ENCODE peak calls at places on chromosomes 6 and 20, in six cellular contexts. C, M, Q, N, P and R are unnamed samples.

GRCh38 chr20:14064333-14064732 is 69.0 kb downstream of the MACROD2 start:
- DNase-seq in Q (no peak), P (no peak), C (no peak), M (no peak), N (no peak), R (no peak)

GRCh38 chr6:143323729-143324465 is 126.6 kb downstream of the ADAT2 start:
- DNase-seq in C (no peak), P (no peak), Q (no peak), M (no peak), N (no peak), R (no peak)

GRCh38 chr6:32166411-32167061 is 2.1 kb downstream of the EGFL8 start:
- DNase-seq in Q (no peak), N (no peak), M (peak), C (no peak), P (no peak), R (peak)

GRCh38 chr6:23016701-23017100 is 447.3 kb downstream of the HDGFL1 start:
- DNase-seq in Q (no peak), M (no peak), P (no peak), N (no peak), C (no peak), R (no peak)

GRCh38 chr20:33255005-33255404 is 19.2 kb downstream of the BPIFA1 start:
- DNase-seq in M (no peak), N (no peak), C (no peak), P (no peak), Q (no peak), R (no peak)

GRCh38 chr20:10432079-10432478 is 1.9 kb downstream of the MKKS start:
- DNase-seq in Q (no peak), C (no peak), M (no peak), N (no peak), P (no peak), R (no peak)

GRCh38 chr6:84193140-84193708 is 34.2 kb downstream of the CEP162 start:
- DNase-seq in N (no peak), M (no peak), P (no peak), Q (no peak), C (peak), R (no peak)

GRCh38 chr6:4644962-4645361 is 131.2 kb upstream of the CDYL start:
- DNase-seq in N (no peak), P (no peak), M (no peak), C (no peak), Q (no peak), R (no peak)

GRCh38 chr6:51459958-51460357 is 627.5 kb downstream of the PKHD1 start:
- DNase-seq in N (no peak), Q (no peak), M (no peak), C (no peak), P (no peak), R (no peak)
- H3K27ac ChIP-seq in N (no peak), Q (no peak), M (no peak), C (no peak), P (no peak), R (no peak)

GRCh38 chr6:157760589-157761330 is 62.3 kb upstream of the SNX9 start:
- DNase-seq in C (peak), M (no peak), N (no peak), Q (no peak), P (no peak), R (no peak)
- H3K27ac ChIP-seq in C (peak), M (peak), N (no peak), Q (no peak), P (peak), R (peak)

GRCh38 chr6:11771473-11772048 is 7.0 kb downstream of the ADTRP start:
- DNase-seq in Q (no peak), N (no peak), C (no peak), P (no peak), M (no peak), R (no peak)

GRCh38 chr6:11773581-11773980 is 5.0 kb downstream of the ADTRP start:
- DNase-seq in N (no peak), Q (no peak), M (no peak), C (no peak), P (no peak), R (no peak)

GRCh38 chr6:11774392-11774791 is 4.2 kb downstream of the ADTRP start:
- DNase-seq in C (no peak), Q (no peak), P (no peak), N (no peak), M (no peak), R (no peak)

GRCh38 chr6:11772109-11772830 is 6.3 kb downstream of the ADTRP start:
- DNase-seq in C (peak), Q (no peak), M (no peak), P (no peak), N (no peak), R (no peak)

DNA sequence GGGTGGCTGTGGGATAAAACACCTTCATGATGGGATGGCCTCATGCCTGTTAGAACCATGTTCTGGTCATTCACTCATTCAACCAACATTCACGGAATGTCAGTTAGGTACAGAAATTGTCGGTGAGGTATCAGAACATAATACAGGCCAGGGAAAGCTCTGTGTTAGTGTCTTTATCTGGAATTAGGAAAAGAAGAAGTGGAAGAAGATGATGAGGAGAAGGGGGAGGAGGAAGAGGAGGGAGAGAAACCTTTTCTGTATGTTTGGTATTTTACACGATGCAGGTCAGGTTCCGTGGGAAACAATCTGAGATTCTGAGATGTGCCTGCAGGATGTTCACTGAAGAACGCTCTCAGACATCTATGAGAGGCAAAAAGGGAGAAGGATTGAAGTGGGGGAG is 5.6 kb downstream of the ADTRP start:
- DNase-seq in P (no peak), C (no peak), Q (no peak), N (no peak), M (no peak), R (no peak)
- H3K27ac ChIP-seq in P (no peak), C (peak), Q (no peak), N (no peak), M (no peak), R (no peak)

DNA sequence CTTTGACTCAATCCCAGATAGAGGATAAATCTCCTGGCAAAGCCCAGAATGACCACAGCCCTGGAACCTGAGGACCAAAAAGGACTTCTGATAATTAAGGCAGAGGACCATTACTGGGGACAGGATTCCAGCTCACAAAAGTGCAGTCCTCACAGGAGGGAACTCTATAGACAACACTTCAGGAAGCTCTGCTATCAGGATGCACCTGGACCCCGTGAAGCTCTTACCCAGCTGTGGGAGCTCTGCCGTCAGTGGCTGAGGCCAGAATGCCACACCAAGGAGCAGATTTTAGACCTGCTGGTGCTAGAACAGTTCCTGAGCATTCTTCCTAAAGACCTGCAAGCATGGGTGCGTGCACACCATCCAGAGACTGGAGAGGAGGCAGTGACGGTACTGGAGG is 987 bp downstream of the ZSCAN16 start:
- DNase-seq in P (no peak), N (no peak), Q (no peak), C (no peak), M (no peak), R (no peak)
- H3K27ac ChIP-seq in P (peak), N (no peak), Q (no peak), C (no peak), M (no peak), R (peak)

DNA sequence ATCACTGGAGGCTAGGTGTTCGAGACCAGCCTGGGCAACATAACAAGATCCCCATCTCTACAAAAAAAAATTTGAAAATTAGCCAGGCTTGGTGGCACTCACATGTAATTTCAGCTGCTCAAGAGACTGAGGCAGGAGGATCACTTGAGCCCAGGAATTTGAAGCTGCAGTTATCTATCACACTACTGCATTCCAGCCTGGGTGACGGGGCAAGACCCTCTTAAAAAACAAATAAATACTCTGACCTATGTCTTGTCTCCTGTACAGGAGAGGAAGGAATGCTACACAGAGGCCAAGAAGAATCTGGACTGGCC is 25.8 kb downstream of the COX4I2 start:
- DNase-seq in N (no peak), M (no peak), C (peak), P (no peak), Q (no peak), R (no peak)
- H3K27ac ChIP-seq in N (no peak), M (peak), C (peak), P (no peak), Q (no peak), R (peak)

GRCh38 chr6:17870302-17871168 is 116.9 kb downstream of the KIF13A start:
- DNase-seq in C (no peak), N (no peak), M (no peak), P (no peak), Q (no peak), R (no peak)
- H3K27ac ChIP-seq in C (no peak), N (no peak), M (no peak), P (no peak), Q (no peak), R (no peak)